ENCODE peak calls at places on chromosomes 4 and X, in four cellular contexts. M is progenitor cell of endocrine pancreas, Y is lower leg skin, E is left lung. X is an unnamed sample.

GRCh38 chrX:16472345-16472744 is 177.6 kb upstream of the S100G start:
- DNase-seq in M (no peak), Y (no peak), E (no peak), X (no peak)

GRCh38 chrX:74242484-74243138 is 61.4 kb upstream of the ZCCHC13 start:
- DNase-seq in M (no peak), Y (no peak), E (no peak), X (no peak)

GRCh38 chr4:53646792-53647191 is 55.5 kb upstream of the LNX1 start:
- DNase-seq in M (no peak), Y (no peak), E (no peak), X (no peak)

GRCh38 chr4:175139205-175139604 is 221.0 kb downstream of the ADAM29 start:
- DNase-seq in M (no peak), Y (no peak), E (no peak), X (no peak)

GRCh38 chr4:78528327-78528726 is 23.2 kb upstream of the ANXA3 start:
- DNase-seq in M (no peak), Y (no peak), E (no peak), X (no peak)

GRCh38 chrX:13126785-13127184 is 82.4 kb upstream of the FAM9C start:
- DNase-seq in M (no peak), Y (no peak), E (no peak), X (no peak)

GRCh38 chrX:9144643-9145290 is 110.8 kb upstream of the FAM9B start:
- DNase-seq in M (no peak), Y (no peak), E (no peak), X (no peak)

GRCh38 chr4:184504385-184504784 is 30.0 kb upstream of the IRF2 start:
- DNase-seq in M (no peak), Y (no peak), E (no peak), X (no peak)

GRCh38 chr4:70651864-70652506 is 14.3 kb downstream of the JCHAIN start:
- DNase-seq in M (no peak), Y (no peak), E (no peak), X (no peak)

GRCh38 chrX:48574270-48575266 is at the start of gene RBM3:
- DNase-seq in M (peak; percentile 66), Y (peak; percentile 98), E (peak; percentile 95), X (peak; percentile 41)

GRCh38 chr4:12411072-12411471 is 982.4 kb upstream of the HS3ST1 start:
- DNase-seq in M (no peak), Y (no peak), E (no peak), X (no peak)

GRCh38 chrX:132984058-132984650 is 25.7 kb upstream of the HS6ST2 start:
- DNase-seq in M (no peak), Y (peak; percentile 40), E (no peak), X (no peak)

GRCh38 chr4:105630670-105631655 is 77.5 kb downstream of the INTS12 start:
- DNase-seq in M (no peak), Y (no peak), E (no peak), X (no peak)

GRCh38 chrX:1262369-1262768 is 6.2 kb upstream of the CSF2RA start:
- DNase-seq in M (no peak), Y (no peak), E (no peak), X (no peak)

GRCh38 chr4:73776363-73776762 is 36.0 kb downstream of the CXCL8 start:
- DNase-seq in M (no peak), Y (no peak), E (no peak), X (no peak)

GRCh38 chr4:173415885-173416658 is 17.2 kb upstream of the SCRG1 start:
- DNase-seq in M (no peak), Y (peak; percentile 86), E (peak; percentile 56), X (no peak)

GRCh38 chr4:123870283-123870876 is 473.8 kb downstream of the SPRY1 start:
- DNase-seq in M (no peak), Y (no peak), E (no peak), X (no peak)

GRCh38 chrX:68998716-68999115 is 166.5 kb downstream of the PJA1 start:
- DNase-seq in M (no peak), Y (peak; percentile 49), E (no peak), X (no peak)

GRCh38 chr4:1614049-1614448 is 70.1 kb downstream of the FAM53A start:
- DNase-seq in M (no peak), Y (no peak), E (no peak), X (no peak)

GRCh38 chrX:10126834-10127233 is 29.9 kb upstream of the CLCN4 start:
- DNase-seq in M (no peak), Y (no peak), E (no peak), X (no peak)

GRCh38 chr4:89298160-89298559 is 9.4 kb downstream of the GPRIN3 start:
- DNase-seq in M (no peak), Y (no peak), E (no peak), X (no peak)

GRCh38 chrX:51894697-51895336 is 1.4 kb downstream of the MAGED1 start:
- DNase-seq in M (no peak), Y (no peak), E (no peak), X (no peak)

GRCh38 chrX:86930419-86930818 is 587.2 kb upstream of the KLHL4 start:
- DNase-seq in M (no peak), Y (no peak), E (no peak), X (no peak)

GRCh38 chr4:40321671-40322131 is 13.4 kb upstream of the CHRNA9 start:
- DNase-seq in M (no peak), Y (no peak), E (no peak), X (no peak)

GRCh38 chrX:17860811-17861495 is at the start of gene RAI2:
- DNase-seq in M (peak; percentile 60), Y (no peak), E (no peak), X (peak; percentile 15)

GRCh38 chrX:16651422-16651821 is 1.5 kb downstream of the S100G start:
- DNase-seq in M (no peak), Y (no peak), E (no peak), X (no peak)

GRCh38 chr4:186934841-186935443 is 211.3 kb upstream of the FAT1 start:
- DNase-seq in M (no peak), Y (no peak), E (no peak), X (no peak)

GRCh38 chr4:124711469-124712416 is 789 bp downstream of the ANKRD50 start:
- DNase-seq in M (no peak), Y (no peak), E (peak; percentile 76), X (peak; percentile 28)

GRCh38 chr4:74618659-74619058 is 173.7 kb downstream of the AREG start:
- DNase-seq in M (no peak), Y (no peak), E (no peak), X (no peak)

GRCh38 chr4:147311956-147312355 is 168.9 kb upstream of the EDNRA start:
- DNase-seq in M (no peak), Y (no peak), E (no peak), X (no peak)

GRCh38 chr4:186104895-186105720 is 604 bp downstream of the FAM149A start:
- DNase-seq in M (peak; percentile 41), Y (no peak), E (no peak), X (peak; percentile 30)

GRCh38 chr4:178309890-178310289 is 867.7 kb upstream of the AGA start:
- DNase-seq in M (no peak), Y (no peak), E (no peak), X (no peak)

GRCh38 chrX:40164751-40165150 is 67.0 kb upstream of the BCOR start:
- DNase-seq in M (no peak), Y (no peak), E (no peak), X (no peak)

GRCh38 chr4:112970903-112971302 is 78.5 kb upstream of the ANK2 start:
- DNase-seq in M (no peak), Y (no peak), E (no peak), X (no peak)
- TF ChIP-seq CTCF in M (no peak), Y (no peak), E (no peak), X (no peak)

GRCh38 chr4:6783111-6783981 is 819 bp downstream of the KIAA0232 start:
- DNase-seq in M (peak; percentile 87), Y (peak; percentile 98), E (peak; percentile 91), X (peak; percentile 90)
- TF ChIP-seq CTCF in M (no peak), Y (no peak), E (no peak), X (no peak)

DNA sequence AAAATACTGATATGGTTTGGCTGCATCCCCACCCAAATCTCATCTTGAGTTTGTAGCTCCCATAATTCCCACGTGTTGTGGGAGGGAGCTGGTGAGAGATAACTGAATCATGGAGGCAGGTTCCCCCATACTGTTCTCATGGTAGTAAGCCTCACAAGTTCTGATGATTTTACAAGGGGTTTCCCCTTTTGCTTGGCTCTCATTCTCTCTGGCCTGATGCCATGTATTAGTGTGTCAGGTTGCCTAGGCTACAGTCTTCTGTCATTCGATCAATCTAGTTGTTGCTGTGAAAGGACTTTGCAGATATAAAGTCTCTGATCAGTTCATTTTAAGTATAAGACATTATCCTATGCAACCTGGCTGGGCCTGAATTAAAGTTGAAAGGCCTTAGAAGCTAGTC is 209.3 kb upstream of the MAOA start:
- DNase-seq in M (no peak), Y (no peak), E (no peak), X (no peak)
- TF ChIP-seq CTCF in M (no peak), Y (no peak), E (no peak), X (no peak)

DNA sequence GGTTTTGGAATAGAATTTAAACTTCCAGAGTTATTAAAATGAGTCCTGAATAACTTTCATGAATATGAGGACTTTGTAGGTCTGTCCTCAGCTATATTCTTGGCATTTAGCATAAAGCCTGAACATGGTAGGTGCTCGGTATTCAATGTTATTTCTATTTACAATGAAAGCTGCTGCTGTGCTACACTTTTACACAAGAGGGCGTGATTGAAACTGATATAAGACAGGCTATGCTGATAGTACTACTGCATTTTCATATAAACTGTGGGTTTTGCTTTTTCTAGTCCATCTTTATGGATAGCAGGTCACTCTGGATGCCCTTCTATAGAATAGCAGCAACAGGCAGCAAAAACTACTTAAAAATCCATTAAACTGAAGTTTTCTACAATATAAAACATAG is 12.3 kb upstream of the GNPDA2 start:
- DNase-seq in M (no peak), Y (no peak), E (no peak), X (no peak)
- TF ChIP-seq CTCF in M (peak; percentile 31), Y (no peak), E (no peak), X (no peak)

GRCh38 chr4:16912896-16913295 is 14.5 kb upstream of the LDB2 start:
- DNase-seq in M (no peak), Y (no peak), E (no peak), X (no peak)

GRCh38 chr4:16915956-16916355 is 17.5 kb upstream of the LDB2 start:
- DNase-seq in M (no peak), Y (no peak), E (no peak), X (no peak)

GRCh38 chr4:16914208-16914607 is 15.8 kb upstream of the LDB2 start:
- DNase-seq in M (no peak), Y (no peak), E (no peak), X (no peak)

DNA sequence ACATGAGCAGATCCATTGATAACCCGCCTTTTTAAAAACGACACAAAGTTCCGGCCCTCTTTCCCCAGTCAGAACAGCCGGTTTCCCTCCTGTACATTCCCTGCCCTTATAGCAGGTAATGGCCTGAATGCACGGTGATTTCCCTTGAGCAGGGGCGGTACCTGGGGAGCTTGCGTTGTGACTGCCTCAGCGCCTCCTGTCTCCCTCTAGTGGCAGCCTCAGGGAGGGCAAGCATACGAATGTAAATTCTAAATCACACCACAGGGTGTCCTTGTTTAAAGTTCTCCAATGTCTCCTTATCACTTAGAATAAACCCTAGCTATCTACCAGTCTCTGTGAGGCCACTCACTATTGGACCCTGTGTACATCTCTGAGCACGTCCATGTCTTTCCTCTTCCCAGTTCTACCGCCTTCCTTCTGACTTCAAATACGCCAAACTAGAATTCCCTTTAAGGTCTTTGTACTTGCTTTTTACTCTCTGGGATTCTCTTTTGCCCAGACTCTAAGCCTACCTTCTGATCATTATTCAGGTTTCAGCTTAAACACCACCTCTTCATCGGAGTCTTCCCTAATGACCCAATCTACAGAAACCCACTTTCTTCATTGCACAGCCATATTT is 18.4 kb upstream of the LDB2 start:
- DNase-seq in M (peak; percentile 33), Y (no peak), E (no peak), X (no peak)
- TF ChIP-seq CTCF in M (peak; percentile 84), Y (no peak), E (peak; percentile 50), X (peak; percentile 97)

GRCh38 chr4:99117876-99118693 is 26.0 kb downstream of the ADH4 start:
- DNase-seq in M (no peak), Y (no peak), E (no peak), X (no peak)
- TF ChIP-seq CTCF in M (peak; percentile 38), Y (no peak), E (peak; percentile 23), X (peak; percentile 34)

X was measured in D721Med.